ENCODE peak calls at places on chromosomes 1 and 21, in four cellular contexts. D is HCT116, T is K562, U is HepG2. F is an unnamed sample.

GRCh38 chr1:246516126-246516525 is 9.0 kb upstream of the SMYD3 start:
- DNase-seq in D (no peak), T (no peak), U (no peak), F (no peak)

GRCh38 chr1:23597635-23598388 is 38.5 kb upstream of the ID3 start:
- DNase-seq in D (no peak), T (no peak), U (no peak), F (no peak)

GRCh38 chr1:44733365-44733764 is 2.4 kb upstream of the RNU5D-1 start:
- DNase-seq in D (no peak), T (no peak), U (no peak), F (no peak)

GRCh38 chr1:8410791-8411190 is 92.9 kb downstream of the SLC45A1 start:
- DNase-seq in D (no peak), T (no peak), U (no peak), F (no peak)

GRCh38 chr1:208688656-208689315 is 444.6 kb upstream of the PLXNA2 start:
- DNase-seq in D (no peak), T (no peak), U (no peak), F (no peak)

GRCh38 chr21:34166468-34166867 is 93.1 kb downstream of the MRPS6 start:
- DNase-seq in D (no peak), T (no peak), U (no peak), F (no peak)

GRCh38 chr1:204758601-204759000 is 73.1 kb upstream of the LRRN2 start:
- DNase-seq in D (no peak), T (no peak), U (no peak), F (no peak)

GRCh38 chr1:66302184-66302742 is 231.7 kb upstream of the SGIP1 start:
- DNase-seq in D (no peak), T (no peak), U (no peak), F (no peak)

GRCh38 chr1:184664042-184664659 is 90.5 kb downstream of the EDEM3 start:
- DNase-seq in D (peak; percentile 26), T (peak; percentile 78), U (peak; percentile 19), F (no peak)

GRCh38 chr1:176795929-176796328 is 333.0 kb downstream of the PAPPA2 start:
- DNase-seq in D (no peak), T (no peak), U (no peak), F (no peak)

GRCh38 chr1:191533254-191533653 is 625.0 kb upstream of the RGS18 start:
- DNase-seq in D (no peak), T (no peak), U (no peak), F (no peak)

GRCh38 chr21:45522381-45522780 is 19.9 kb downstream of the SLC19A1 start:
- DNase-seq in D (no peak), T (no peak), U (no peak), F (no peak)

GRCh38 chr1:211036701-211037494 is 97.0 kb downstream of the KCNH1 start:
- DNase-seq in D (peak; percentile 64), T (no peak), U (peak; percentile 39), F (peak; percentile 41)

GRCh38 chr1:170593173-170593572 is 61.2 kb downstream of the GORAB start:
- DNase-seq in D (no peak), T (no peak), U (no peak), F (no peak)

GRCh38 chr1:20474333-20474975 is 11.6 kb downstream of the CAMK2N1 start:
- DNase-seq in D (no peak), T (no peak), U (no peak), F (no peak)

GRCh38 chr21:45109831-45110492 is 35.6 kb downstream of the ADARB1 start:
- DNase-seq in D (no peak), T (no peak), U (no peak), F (no peak)

GRCh38 chr21:38839683-38840286 is 34.1 kb downstream of the ETS2 start:
- DNase-seq in D (peak; percentile 21), T (no peak), U (no peak), F (no peak)

GRCh38 chr1:55958498-55958897 is 620.9 kb downstream of the PLPP3 start:
- DNase-seq in D (no peak), T (no peak), U (no peak), F (no peak)

GRCh38 chr21:32184059-32184458 is 94.8 kb downstream of the MIS18A start:
- DNase-seq in D (no peak), T (no peak), U (no peak), F (no peak)

GRCh38 chr1:240956424-240956823 is 344.5 kb upstream of the GREM2 start:
- DNase-seq in D (no peak), T (no peak), U (no peak), F (no peak)

GRCh38 chr1:58762806-58763205 is 21.0 kb downstream of the JUN start:
- DNase-seq in D (no peak), T (no peak), U (no peak), F (no peak)

GRCh38 chr21:42102063-42102462 is 30.9 kb downstream of the UMODL1 start:
- DNase-seq in D (no peak), T (no peak), U (no peak), F (no peak)

GRCh38 chr21:28769683-28770082 is 223.0 kb downstream of the LTN1 start:
- DNase-seq in D (no peak), T (no peak), U (no peak), F (no peak)

GRCh38 chr1:53899206-53899628 is 5.2 kb downstream of the DIO1 start:
- DNase-seq in D (no peak), T (no peak), U (peak; percentile 79), F (no peak)

GRCh38 chr1:153570874-153571273 is 5.2 kb upstream of the S100A2 start:
- DNase-seq in D (no peak), T (no peak), U (no peak), F (no peak)
- TF ChIP-seq TCF7L2 in D (no peak), T (no peak), U (no peak), F (no peak)

GRCh38 chr1:10510520-10511493 is 36.1 kb downstream of the PEX14 start:
- DNase-seq in D (peak; percentile 24), T (peak; percentile 77), U (no peak), F (peak; percentile 90)

GRCh38 chr1:10513199-10513598 is 38.4 kb downstream of the PEX14 start:
- DNase-seq in D (no peak), T (no peak), U (no peak), F (no peak)

GRCh38 chr1:10509823-10510509 is 35.2 kb downstream of the PEX14 start:
- DNase-seq in D (no peak), T (no peak), U (no peak), F (no peak)

GRCh38 chr1:10508511-10508951 is 33.8 kb downstream of the PEX14 start:
- DNase-seq in D (no peak), T (no peak), U (no peak), F (no peak)

DNA sequence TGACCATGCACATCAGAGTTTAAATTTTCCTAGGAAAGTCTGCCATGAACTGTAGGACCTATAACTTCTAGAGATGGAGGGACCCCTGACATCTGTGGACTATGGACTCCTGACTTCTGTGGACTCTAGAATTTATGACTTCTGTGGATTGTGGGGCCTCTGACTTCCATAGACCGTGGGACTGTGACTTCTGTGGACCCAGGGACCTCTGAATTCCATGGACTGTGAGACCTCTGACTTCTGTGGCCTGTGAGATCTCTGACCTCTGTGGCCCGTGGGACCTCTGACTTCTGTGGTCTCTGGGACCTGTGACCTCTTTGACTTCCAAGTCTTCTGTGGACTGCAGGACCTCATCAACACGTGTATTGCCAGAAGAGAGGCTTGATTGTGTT is 36.7 kb downstream of the PEX14 start:
- DNase-seq in D (no peak), T (peak; percentile 41), U (no peak), F (no peak)
- TF ChIP-seq TCF7L2 in D (no peak), T (no peak), U (no peak), F (no peak)

DNA sequence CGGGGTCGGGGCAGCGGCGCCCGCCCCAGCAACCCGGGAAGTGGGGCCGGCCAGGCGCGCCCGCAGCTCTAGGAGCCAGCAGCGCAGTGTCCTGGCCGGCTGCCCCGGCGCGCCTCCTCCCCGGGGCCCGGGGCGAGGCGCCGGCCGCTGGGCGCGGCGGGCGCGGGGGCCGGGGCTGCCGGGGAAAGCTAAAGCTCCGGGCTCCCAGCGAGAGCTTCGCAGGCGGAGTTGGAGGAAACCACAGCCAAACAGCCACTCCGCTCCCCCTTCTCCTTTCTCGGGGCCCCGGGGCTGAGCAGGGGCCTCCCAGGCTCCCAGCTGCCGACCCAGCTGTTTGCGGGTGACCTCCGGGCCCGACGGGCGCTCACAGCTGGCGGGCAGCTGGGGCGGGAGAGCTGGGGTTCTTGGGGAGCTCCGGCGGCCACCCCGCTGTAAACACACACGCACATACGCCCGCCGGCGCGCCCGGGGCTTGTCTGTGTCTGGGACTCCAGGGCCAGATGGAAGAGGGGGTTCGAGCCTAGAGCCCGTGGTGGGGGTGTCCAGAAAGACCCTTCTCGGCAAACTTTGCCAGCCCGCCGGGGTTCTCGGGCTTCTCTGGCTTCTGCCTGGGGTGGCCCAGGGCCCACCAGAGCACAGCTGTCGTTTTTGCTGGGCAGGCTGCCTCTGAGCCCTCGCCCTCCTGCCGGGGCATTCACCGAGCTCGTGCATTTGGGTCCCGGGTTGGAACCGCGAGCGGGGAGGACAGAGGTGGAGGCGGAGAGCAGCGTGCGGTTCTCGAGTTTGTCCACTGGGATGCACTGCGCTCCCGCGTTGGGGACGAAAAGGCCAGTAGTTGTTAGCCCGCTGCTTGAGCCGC is 1.5 kb downstream of the AJAP1 start:
- DNase-seq in D (no peak), T (peak; percentile 28), U (no peak), F (no peak)
- TF ChIP-seq TCF7L2 in D (no peak), T (no peak), U (no peak), F (no peak)

DNA sequence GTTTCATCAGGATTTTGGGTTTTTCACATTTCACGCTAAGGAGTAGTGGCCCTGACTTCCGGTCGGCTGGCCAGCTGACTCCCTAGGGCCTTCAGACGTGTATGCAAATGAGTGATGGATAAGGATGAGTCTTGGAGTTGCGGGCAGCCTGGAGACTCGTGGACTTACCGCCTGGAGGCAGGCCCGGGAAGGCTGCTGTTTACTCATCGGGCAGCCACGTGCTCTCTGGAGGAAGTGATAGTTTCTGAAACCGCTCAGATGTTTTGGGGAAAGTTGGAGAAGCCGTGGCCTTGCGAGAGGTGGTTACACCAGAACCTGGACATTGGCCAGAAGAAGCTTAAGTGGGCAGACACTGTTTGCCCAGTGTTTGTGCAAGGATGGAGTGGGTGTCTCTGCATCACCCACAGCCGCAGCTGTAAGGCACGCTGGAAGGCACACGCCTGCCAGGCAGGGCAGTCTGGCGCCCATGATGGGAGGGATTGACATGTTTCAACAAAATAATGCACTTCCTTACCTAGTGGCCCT is 23.1 kb upstream of the TNFRSF1B start:
- DNase-seq in D (no peak), T (no peak), U (no peak), F (no peak)
- TF ChIP-seq TCF7L2 in D (no peak), T (no peak), U (no peak), F (no peak)

GRCh38 chr1:94883688-94884087 is 43.2 kb downstream of the CNN3 start:
- DNase-seq in D (no peak), T (no peak), U (peak; percentile 47), F (no peak)
- TF ChIP-seq TCF7L2 in D (no peak), T (no peak), U (no peak), F (no peak)

GRCh38 chr1:67339623-67340343 is 32.1 kb downstream of the IL12RB2 start:
- DNase-seq in D (no peak), T (no peak), U (no peak), F (no peak)
- TF ChIP-seq TCF7L2 in D (no peak), T (no peak), U (no peak), F (no peak)

GRCh38 chr1:3652538-3653285 is 396 bp downstream of the TP73 start:
- DNase-seq in D (peak; percentile 18), T (peak; percentile 49), U (peak; percentile 9), F (no peak)

GRCh38 chr1:3653286-3653618 is 936 bp downstream of the TP73 start:
- DNase-seq in D (no peak), T (peak; percentile 38), U (no peak), F (no peak)

GRCh38 chr1:3657096-3657475 is 4.8 kb downstream of the TP73 start:
- DNase-seq in D (no peak), T (no peak), U (no peak), F (no peak)

GRCh38 chr1:3656450-3657095 is 4.3 kb downstream of the TP73 start:
- DNase-seq in D (no peak), T (no peak), U (no peak), F (no peak)

GRCh38 chr1:3654549-3655281 is 2.4 kb downstream of the TP73 start:
- DNase-seq in D (no peak), T (no peak), U (no peak), F (no peak)
- TF ChIP-seq TCF7L2 in D (no peak), T (no peak), U (no peak), F (no peak)

F was measured in Panc1.